ENCODE peak calls at places on chromosomes 3 and 15, in nine cellular contexts. U is tibial artery, B is fibroblast of mammary gland, Q is RWPE1, P is GM10248, X is colonic mucosa, L is HL-60, O is neural crest cell, E is MM.1S. Y is an unnamed sample.

GRCh38 chr3:15116032-15116653 is 17.2 kb upstream of the RBSN start:
- DNase-seq in U (no peak), B (no peak), Q (no peak), P (no peak), X (no peak), L (no peak), O (no peak), E (no peak), Y (no peak)

GRCh38 chr3:49723301-49723630 is 485 bp downstream of the GMPPB start:
- DNase-seq in U (peak; percentile 78), B (peak; percentile 28), Q (no peak), P (peak; percentile 60), X (peak; percentile 88), L (no peak), O (no peak), E (peak; percentile 73), Y (peak; percentile 73)

GRCh38 chr15:99153026-99153535 is 48.2 kb downstream of the SYNM start:
- DNase-seq in U (no peak), B (no peak), Q (no peak), P (no peak), X (no peak), L (no peak), O (no peak), E (no peak), Y (no peak)

GRCh38 chr3:10420745-10421475 is 84.5 kb downstream of the ATP2B2 start:
- DNase-seq in U (no peak), B (no peak), Q (no peak), P (no peak), X (no peak), L (no peak), O (no peak), E (no peak), Y (no peak)

GRCh38 chr3:119745942-119746341 is 36.0 kb upstream of the NR1I2 start:
- DNase-seq in U (no peak), B (no peak), Q (no peak), P (no peak), X (no peak), L (no peak), O (no peak), E (peak; percentile 37), Y (no peak)

GRCh38 chr3:97967966-97968365 is 4.3 kb downstream of the RIOX2 start:
- DNase-seq in U (no peak), B (no peak), Q (no peak), P (no peak), X (no peak), L (no peak), O (no peak), E (no peak), Y (no peak)

GRCh38 chr3:99929409-99930139 is 111.9 kb downstream of the CMSS1 start:
- DNase-seq in U (no peak), B (peak; percentile 90), Q (peak; percentile 71), P (no peak), X (no peak), L (no peak), O (no peak), E (no peak), Y (no peak)

GRCh38 chr3:138799822-138800221 is 34.9 kb downstream of the PIK3CB start:
- DNase-seq in U (no peak), B (no peak), Q (no peak), P (no peak), X (no peak), L (no peak), O (no peak), E (no peak), Y (no peak)

GRCh38 chr15:75725021-75725718 is 12.5 kb upstream of the CSPG4 start:
- DNase-seq in U (peak; percentile 64), B (no peak), Q (no peak), P (no peak), X (no peak), L (no peak), O (no peak), E (no peak), Y (peak; percentile 11)

GRCh38 chr3:143352031-143352623 is 232.6 kb downstream of the CHST2 start:
- DNase-seq in U (no peak), B (peak; percentile 17), Q (no peak), P (no peak), X (no peak), L (no peak), O (no peak), E (no peak), Y (no peak)

GRCh38 chr3:135918600-135918999 is 46.9 kb upstream of the PPP2R3A start:
- DNase-seq in U (no peak), B (peak; percentile 69), Q (peak; percentile 38), P (no peak), X (no peak), L (no peak), O (no peak), E (no peak), Y (no peak)
- TF ChIP-seq CTCF in U (peak; percentile 62), B (peak; percentile 63), Q (peak; percentile 18), P (no peak), X (peak; percentile 29), L (no peak), O (peak; percentile 64), E (peak; percentile 35), Y (peak; percentile 10)

DNA sequence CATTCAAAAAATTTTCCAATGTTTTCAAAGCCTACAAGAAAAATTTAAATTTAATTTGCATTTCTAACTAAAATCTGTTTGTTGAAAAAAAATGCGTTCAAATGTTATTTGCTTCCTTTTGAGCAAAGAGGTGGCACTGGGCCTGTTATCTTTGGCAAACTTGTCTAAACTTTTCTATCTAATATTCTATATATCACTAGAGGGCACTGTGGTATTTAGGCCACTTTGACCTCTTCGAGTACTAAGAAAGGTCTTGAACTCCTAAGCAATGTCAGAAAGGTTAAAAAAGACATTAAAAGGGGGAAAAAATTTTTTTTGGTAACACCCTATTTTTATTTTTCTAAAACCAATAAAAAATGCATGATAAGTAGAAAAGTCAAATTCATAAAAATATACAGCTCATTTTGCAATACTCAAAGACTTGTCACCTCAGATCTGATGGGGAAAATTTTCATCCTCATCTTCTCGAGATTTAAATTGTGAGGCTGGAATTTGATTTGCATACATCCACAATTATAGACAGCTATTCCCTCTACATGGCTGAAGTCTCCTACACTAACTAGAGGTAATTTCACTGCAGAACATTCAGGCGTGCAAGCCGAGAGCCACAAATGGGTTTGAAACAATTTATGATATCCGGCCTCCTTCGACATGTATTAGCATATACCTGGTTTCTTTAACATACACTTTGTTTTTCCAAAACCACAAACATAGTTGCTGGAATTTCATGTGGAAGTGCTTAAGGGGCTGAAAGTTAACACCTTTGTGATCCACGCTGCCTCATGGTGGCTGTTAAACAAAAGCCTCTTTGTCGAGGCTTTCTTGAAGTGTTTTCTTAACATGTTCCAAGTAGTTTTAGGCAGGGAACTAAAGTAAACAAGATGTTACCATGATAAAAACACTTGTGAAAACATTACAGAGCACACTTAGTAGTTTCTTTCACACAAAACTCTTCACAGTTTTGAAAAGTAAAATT is 576.4 kb downstream of the FOXP1 start:
- DNase-seq in U (no peak), B (peak; percentile 52), Q (peak; percentile 19), P (peak; percentile 22), X (no peak), L (no peak), O (no peak), E (peak; percentile 74), Y (peak; percentile 17)
- TF ChIP-seq CTCF in U (peak; percentile 39), B (peak; percentile 40), Q (peak; percentile 68), P (peak; percentile 45), X (peak; percentile 48), L (no peak), O (peak; percentile 65), E (peak; percentile 55), Y (peak; percentile 49)

GRCh38 chr3:52154135-52155094 is at the start of gene POC1A:
- DNase-seq in U (peak; percentile 99), B (peak; percentile 96), Q (peak; percentile 95), P (peak; percentile 92), X (peak; percentile 97), L (peak; percentile 99), O (peak; percentile 88), E (peak; percentile 96), Y (peak; percentile 92)
- TF ChIP-seq CTCF in U (peak; percentile 25), B (no peak), Q (no peak), P (no peak), X (no peak), L (no peak), O (no peak), E (no peak), Y (no peak)

DNA sequence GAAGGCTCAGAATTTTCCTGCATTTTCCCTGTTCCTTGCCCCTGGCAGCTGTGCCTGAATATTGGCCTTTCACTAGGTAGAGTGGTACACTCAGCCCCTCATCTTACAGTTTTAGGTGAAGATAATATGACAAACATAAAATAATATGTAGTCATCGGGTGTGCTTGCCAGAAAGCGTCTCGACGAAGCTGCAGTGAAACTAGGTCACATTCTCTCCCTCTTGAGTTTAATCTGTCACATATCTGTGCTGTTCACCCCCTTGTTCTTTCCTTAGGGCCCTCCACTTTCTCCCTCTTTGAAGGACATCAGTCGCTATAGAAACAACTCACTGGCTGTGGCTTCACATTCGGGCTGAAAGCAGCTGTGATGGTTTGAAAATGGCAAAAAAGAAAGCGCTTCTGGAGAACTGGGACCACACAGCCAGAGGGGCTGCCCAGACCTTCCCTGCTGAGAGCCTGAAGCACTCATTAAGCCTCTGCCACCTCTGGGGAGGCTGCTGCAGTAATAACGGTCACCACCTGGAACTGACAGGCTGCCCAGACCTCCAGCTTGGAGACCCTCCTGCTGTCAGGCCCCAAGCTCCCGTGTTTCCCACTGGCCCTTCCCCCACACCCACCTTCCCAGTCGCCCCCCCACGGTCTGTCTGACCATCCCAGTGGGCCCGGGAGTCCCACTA is 50.3 kb downstream of the ABTB1 start:
- DNase-seq in U (peak; percentile 51), B (no peak), Q (no peak), P (no peak), X (no peak), L (no peak), O (no peak), E (no peak), Y (no peak)
- TF ChIP-seq CTCF in U (no peak), B (no peak), Q (no peak), P (no peak), X (no peak), L (no peak), O (no peak), E (no peak), Y (no peak)

GRCh38 chr15:66588537-66588936 is 22.7 kb upstream of the LCTL start:
- DNase-seq in U (no peak), B (no peak), Q (no peak), P (no peak), X (no peak), L (no peak), O (no peak), E (no peak), Y (no peak)
- TF ChIP-seq CTCF in U (no peak), B (no peak), Q (no peak), P (no peak), X (no peak), L (no peak), O (no peak), E (peak; percentile 37), Y (peak; percentile 10)

GRCh38 chr15:33608714-33609113 is 297.9 kb downstream of the RYR3 start:
- DNase-seq in U (no peak), B (peak; percentile 6), Q (no peak), P (no peak), X (no peak), L (no peak), O (peak; percentile 5), E (no peak), Y (no peak)
- TF ChIP-seq CTCF in U (peak; percentile 30), B (peak; percentile 40), Q (no peak), P (no peak), X (no peak), L (no peak), O (peak; percentile 53), E (peak; percentile 4), Y (no peak)